ENCODE peak calls at places on chromosomes 13 and 19, in seven cellular contexts. F is endothelial cell of umbilical vein, P is uterus, H is tibial nerve, A is HCT116, C is IMR-90, X is lower lobe of right lung. B is an unnamed sample.
A peak's percentile ranks its signal among the peaks of the same experiment; 100 is the strongest.

GRCh38 chr13:30868806-30869470 is 37.1 kb upstream of the MEDAG start:
- DNase-seq in F (no peak), P (no peak), H (no peak), A (no peak), C (peak; percentile 45), X (no peak), B (no peak)

GRCh38 chr13:36553501-36553900 is 120.3 kb upstream of the SERTM1 start:
- DNase-seq in F (no peak), P (no peak), H (no peak), A (no peak), C (no peak), X (no peak), B (no peak)

GRCh38 chr13:113937073-113937472 is 36.8 kb downstream of the C13orf46 start:
- DNase-seq in F (no peak), P (peak; percentile 1), H (no peak), A (no peak), C (no peak), X (no peak), B (peak; percentile 30)

GRCh38 chr19:33394723-33395560 is 21.4 kb downstream of the CEBPG start:
- DNase-seq in F (peak; percentile 19), P (peak; percentile 21), H (no peak), A (no peak), C (no peak), X (peak; percentile 44), B (peak; percentile 32)

GRCh38 chr13:37443538-37443937 is 155.0 kb downstream of the POSTN start:
- DNase-seq in F (no peak), P (no peak), H (no peak), A (no peak), C (peak; percentile 90), X (no peak), B (no peak)

GRCh38 chr19:15195381-15195964 is 5.3 kb downstream of the NOTCH3 start:
- DNase-seq in F (no peak), P (peak; percentile 55), H (no peak), A (no peak), C (peak; percentile 61), X (peak; percentile 72), B (peak; percentile 78)

GRCh38 chr13:50712882-50713281 is 130.6 kb downstream of the DLEU7 start:
- DNase-seq in F (no peak), P (no peak), H (no peak), A (no peak), C (no peak), X (no peak), B (no peak)

GRCh38 chr19:679418-680286 is 3.5 kb downstream of the FSTL3 start:
- DNase-seq in F (peak; percentile 42), P (peak; percentile 81), H (peak; percentile 59), A (no peak), C (peak; percentile 80), X (peak; percentile 77), B (peak; percentile 89)

GRCh38 chr19:12668937-12669271 is 2.3 kb downstream of the WDR83 start:
- DNase-seq in F (no peak), P (peak; percentile 47), H (peak; percentile 35), A (no peak), C (peak; percentile 65), X (peak; percentile 76), B (no peak)

GRCh38 chr19:55831846-55832245 is at the start of gene NLRP11:
- DNase-seq in F (no peak), P (no peak), H (no peak), A (no peak), C (no peak), X (no peak), B (no peak)

GRCh38 chr13:59133903-59134302 is 1029.8 kb downstream of the DIAPH3 start:
- DNase-seq in F (no peak), P (no peak), H (no peak), A (no peak), C (no peak), X (no peak), B (no peak)

GRCh38 chr13:101398920-101399319 is 17.4 kb downstream of the NALCN start:
- DNase-seq in F (peak; percentile 26), P (no peak), H (no peak), A (no peak), C (peak; percentile 84), X (no peak), B (no peak)

GRCh38 chr13:100459747-100460146 is 128.8 kb downstream of the GGACT start:
- DNase-seq in F (no peak), P (no peak), H (no peak), A (no peak), C (no peak), X (no peak), B (no peak)

GRCh38 chr13:106373304-106373988 is 162.0 kb downstream of the EFNB2 start:
- DNase-seq in F (no peak), P (no peak), H (no peak), A (no peak), C (no peak), X (no peak), B (no peak)

GRCh38 chr13:110398564-110399507 is 91.8 kb downstream of the COL4A2 start:
- DNase-seq in F (no peak), P (no peak), H (no peak), A (no peak), C (peak; percentile 72), X (no peak), B (no peak)

GRCh38 chr19:50007170-50007569 is 18.0 kb downstream of the VRK3 start:
- DNase-seq in F (no peak), P (no peak), H (no peak), A (no peak), C (no peak), X (no peak), B (no peak)
- H3K27me3 ChIP-seq in F (no peaks in the 10 kb centered on the region), P (no peaks in the 10 kb centered on the region), H (no peaks in the 10 kb centered on the region), A (no peaks in the 10 kb centered on the region), C (no peaks in the 10 kb centered on the region), X (no peaks in the 10 kb centered on the region), B (no peaks in the 10 kb centered on the region)

GRCh38 chr19:48492925-48493717 is 18.5 kb downstream of the LMTK3 start:
- DNase-seq in F (peak; percentile 97), P (peak; percentile 91), H (peak; percentile 85), A (peak; percentile 98), C (peak; percentile 94), X (peak; percentile 97), B (peak; percentile 97)
- H3K4me3 ChIP-seq in F (peak overlapping the region; percentile 69), P (peak overlapping the region; percentile 41), H (peak overlapping the region; percentile 36), A (peak overlapping the region; percentile 76), C (peak overlapping the region; percentile 87), X (peak overlapping the region; percentile 56), B (peak overlapping the region; percentile 33)

GRCh38 chr19:19165396-19165795 is 4.7 kb downstream of the MEF2B start:
- DNase-seq in F (no peak), P (no peak), H (no peak), A (no peak), C (no peak), X (no peak), B (no peak)

GRCh38 chr19:19159534-19159933 is 10.5 kb downstream of the MEF2B start:
- DNase-seq in F (no peak), P (no peak), H (no peak), A (no peak), C (no peak), X (no peak), B (no peak)

GRCh38 chr19:19162495-19162894 is 7.6 kb downstream of the MEF2B start:
- DNase-seq in F (no peak), P (no peak), H (no peak), A (no peak), C (no peak), X (no peak), B (no peak)

GRCh38 chr19:19157808-19158207 is 12.3 kb downstream of the MEF2B start:
- DNase-seq in F (no peak), P (no peak), H (no peak), A (no peak), C (no peak), X (no peak), B (no peak)

DNA sequence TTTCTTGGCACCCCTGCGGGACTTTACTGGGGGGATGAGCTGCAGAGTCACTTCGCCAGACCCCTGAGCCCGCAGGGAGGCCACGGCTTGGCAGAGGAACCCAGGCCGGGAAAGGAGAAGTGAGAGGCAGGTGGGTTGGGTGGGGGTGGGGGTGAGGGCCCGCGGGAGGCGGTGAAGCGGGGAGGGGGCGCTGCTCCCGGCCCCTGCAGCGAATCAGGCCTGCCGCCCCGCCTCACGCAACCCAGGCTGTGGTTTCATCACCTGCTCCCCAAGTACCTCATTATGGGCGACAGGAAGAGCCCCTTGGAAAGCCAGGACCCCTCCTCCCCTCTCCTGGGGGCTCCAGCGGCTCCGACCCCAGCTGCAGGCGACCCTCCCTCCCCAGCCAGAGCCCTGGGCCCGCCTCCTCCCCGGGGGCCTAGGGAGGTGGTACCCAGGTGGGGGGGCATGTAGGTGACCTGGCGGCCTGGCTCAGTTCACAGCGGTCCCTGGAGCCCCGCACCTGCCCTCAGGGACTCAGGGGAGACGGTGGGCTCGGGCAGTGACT is 9.5 kb downstream of the MEF2B start:
- DNase-seq in F (no peak), P (no peak), H (no peak), A (no peak), C (no peak), X (no peak), B (no peak)
- H3K4me1 ChIP-seq in F (no peaks in the 10 kb centered on the region), P (no peaks in the 10 kb centered on the region), H (no peaks in the 10 kb centered on the region), A (no peaks in the 10 kb centered on the region), C (no peaks in the 10 kb centered on the region), X (no peaks in the 10 kb centered on the region), B (no peaks in the 10 kb centered on the region)

GRCh38 chr13:27975579-27976361 is 6.7 kb upstream of the CDX2 start:
- DNase-seq in F (no peak), P (no peak), H (no peak), A (no peak), C (no peak), X (no peak), B (no peak)
- H3K27me3 ChIP-seq in F (peaks cover 98% of the 10 kb centered on the region), P (no peaks in the 10 kb centered on the region), H (peaks cover 4% of the 10 kb centered on the region), A (no peaks in the 10 kb centered on the region), C (peaks cover 95% of the 10 kb centered on the region), X (peaks cover 100% of the 10 kb centered on the region), B (peaks cover 96% of the 10 kb centered on the region)

GRCh38 chr19:32346901-32347300 is 1.5 kb downstream of the ZNF507 start:
- DNase-seq in F (no peak), P (no peak), H (no peak), A (no peak), C (no peak), X (no peak), B (no peak)
- H3K4me3 ChIP-seq in F (peak overlapping the region; percentile 88), P (peak overlapping the region; percentile 90), H (no peak overlapping the region), A (peak overlapping the region; percentile 95), C (no peak overlapping the region), X (peak overlapping the region; percentile 92), B (peak overlapping the region; percentile 95)

DNA sequence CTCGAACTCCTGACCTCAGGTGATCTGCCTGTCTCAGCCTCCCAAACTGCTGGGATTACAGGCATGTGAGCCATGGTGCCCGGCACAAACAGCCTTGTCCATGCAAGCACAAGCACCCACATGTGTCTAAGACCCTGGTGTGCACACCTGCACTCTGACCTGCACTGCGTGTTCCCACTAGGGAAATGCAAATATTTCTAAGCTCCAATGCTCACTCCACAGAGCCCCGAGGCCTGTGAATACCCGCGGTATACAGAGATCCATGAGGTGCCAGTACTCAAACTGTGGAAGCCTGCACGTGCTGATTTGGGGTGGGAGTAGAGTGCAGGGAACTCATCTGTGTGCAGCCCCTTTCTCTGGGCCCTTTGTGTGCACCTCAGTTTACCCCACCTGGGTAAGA is 14.7 kb downstream of the GADD45B start:
- DNase-seq in F (no peak), P (no peak), H (no peak), A (no peak), C (no peak), X (no peak), B (no peak)
- H3K4me1 ChIP-seq in F (peaks cover 24% of the 10 kb centered on the region), P (peaks cover 27% of the 10 kb centered on the region), H (peaks cover 59% of the 10 kb centered on the region), A (peaks cover 54% of the 10 kb centered on the region), C (peaks cover 20% of the 10 kb centered on the region), X (peaks cover 59% of the 10 kb centered on the region), B (peaks cover 66% of the 10 kb centered on the region)

GRCh38 chr19:17292301-17293074 is 10.7 kb downstream of the ABHD8 start:
- DNase-seq in F (peak; percentile 85), P (peak; percentile 73), H (peak; percentile 48), A (peak; percentile 86), C (peak; percentile 82), X (peak; percentile 77), B (peak; percentile 79)
- H3K27me3 ChIP-seq in F (no peaks in the 10 kb centered on the region), P (no peaks in the 10 kb centered on the region), H (no peaks in the 10 kb centered on the region), A (no peaks in the 10 kb centered on the region), C (no peaks in the 10 kb centered on the region), X (no peaks in the 10 kb centered on the region), B (no peaks in the 10 kb centered on the region)

GRCh38 chr19:10661946-10662345 is 7.8 kb downstream of the ILF3 start:
- DNase-seq in F (no peak), P (no peak), H (no peak), A (no peak), C (no peak), X (no peak), B (no peak)
- H3K4me3 ChIP-seq in F (no peak overlapping the region), P (no peak overlapping the region), H (no peak overlapping the region), A (no peak overlapping the region), C (no peak overlapping the region), X (no peak overlapping the region), B (no peak overlapping the region)